ENCODE peak calls at places on chromosomes 13 and 19, in eight cellular contexts. G is WTC11, T is A172, Y is A549, J is NCI-H1092 treated with DMSO at 0.1 percent for 48 hours, B is nucleus accumbens, K is brain microvascular endothelial cell, Q is transverse colon. F is an unnamed sample.
A peak's percentile ranks its signal among the peaks of the same experiment; 100 is the strongest.

GRCh38 chr19:5220361-5220760 is 120.3 kb downstream of the PTPRS start:
- DNase-seq in G (no peak), Q (no peak), K (no peak), B (no peak), T (no peak), J (no peak), Y (no peak), F (no peak)

GRCh38 chr13:50519866-50520265 is 323.6 kb downstream of the DLEU7 start:
- DNase-seq in K (no peak), B (no peak), Y (no peak), J (no peak), G (no peak), Q (no peak), T (no peak), F (no peak)

GRCh38 chr19:10339380-10339960 is at the start of gene ICAM3:
- DNase-seq in B (no peak), K (no peak), Q (peak; percentile 58), T (no peak), Y (no peak), J (no peak), G (no peak), F (peak; percentile 53)

GRCh38 chr19:18204394-18205179 is 745 bp upstream of the RAB3A start:
- DNase-seq in K (peak; percentile 63), B (no peak), T (no peak), Y (no peak), J (no peak), Q (peak; percentile 73), G (peak; percentile 77), F (no peak)

GRCh38 chr19:18339703-18340102 is 695 bp upstream of the PGPEP1 start:
- DNase-seq in Q (no peak), J (no peak), G (peak; percentile 35), K (no peak), B (no peak), T (peak; percentile 55), Y (peak; percentile 48), F (no peak)

GRCh38 chr19:802888-803561 is 5.8 kb downstream of the PTBP1 start:
- DNase-seq in K (no peak), Y (no peak), T (no peak), B (no peak), J (no peak), G (no peak), Q (no peak), F (no peak)

GRCh38 chr13:74511523-74511922 is 377.3 kb upstream of the KLF12 start:
- DNase-seq in G (no peak), Q (no peak), Y (no peak), J (no peak), K (no peak), B (no peak), T (no peak), F (no peak)

GRCh38 chr19:14381689-14382474 is 638 bp downstream of the ADGRE5 start:
- DNase-seq in Y (no peak), T (peak; percentile 54), B (no peak), J (no peak), K (peak; percentile 52), G (no peak), Q (peak; percentile 81), F (peak; percentile 90)

GRCh38 chr13:36014763-36015162 is 116.4 kb downstream of the DCLK1 start:
- DNase-seq in Q (no peak), Y (no peak), J (no peak), B (no peak), T (no peak), G (no peak), K (no peak), F (no peak)

GRCh38 chr19:18279516-18280246 is 1.7 kb downstream of the JUND start:
- DNase-seq in B (peak; percentile 87), T (peak; percentile 90), K (peak; percentile 83), J (peak; percentile 95), Y (peak; percentile 65), G (peak; percentile 96), Q (peak; percentile 94), F (peak; percentile 91)